ENCODE peak calls at places on chromosome 15, in six cellular contexts. K is HepG2, W is endodermal cell, Z is mesendoderm, C is fibroblast of lung, O is NT2/D1. Q is an unnamed sample. For H3K27me3 and H3K4me1, the result is how much of the 10 kb centered on the place peaks cover.

GRCh38 chr15:41923424-41923999 is 29.7 kb upstream of the SPTBN5 start:
- DNase-seq in K (no peak), W (no peak), Z (no peak), C (no peak), O (no peak), Q (peak)

GRCh38 chr15:80856400-80856799 is 77.2 kb downstream of the CEMIP start:
- DNase-seq in K (peak), W (peak), Z (no peak), C (no peak), O (no peak), Q (no peak)

GRCh38 chr15:41772720-41773331 is 1.5 kb upstream of the MAPKBP1 start:
- DNase-seq in K (peak), W (peak), Z (peak), C (peak), O (peak), Q (peak)

GRCh38 chr15:46277994-46278885 is 643.4 kb downstream of the SQOR start:
- DNase-seq in K (no peak), W (no peak), Z (no peak), C (no peak), O (no peak), Q (no peak)

GRCh38 chr15:25947336-25948080 is 84.4 kb upstream of the ATP10A start:
- DNase-seq in K (no peak), W (peak), Z (peak), C (no peak), O (peak), Q (peak)

GRCh38 chr15:34810455-34811146 is 15.3 kb upstream of the ACTC1 start:
- DNase-seq in K (no peak), W (no peak), Z (peak), C (peak), O (no peak), Q (peak)

GRCh38 chr15:98503970-98504369 is 144.4 kb upstream of the IGF1R start:
- DNase-seq in K (no peak), W (no peak), Z (no peak), C (peak), O (no peak), Q (peak)

GRCh38 chr15:75089781-75090734 is 66.7 kb downstream of the PPCDC start:
- DNase-seq in K (no peak), W (no peak), Z (peak), C (no peak), O (no peak), Q (no peak)

GRCh38 chr15:59283717-59284336 is 77.2 kb downstream of the LDHAL6B start:
- DNase-seq in K (peak), W (no peak), Z (peak), C (no peak), O (no peak), Q (no peak)

GRCh38 chr15:34855397-34855796 is 60.0 kb upstream of the ACTC1 start:
- DNase-seq in K (no peak), W (no peak), Z (no peak), C (peak), O (no peak), Q (peak)

GRCh38 chr15:77083381-77084160 is 12.7 kb upstream of the TSPAN3 start:
- DNase-seq in K (peak), W (peak), Z (peak), C (no peak), O (no peak), Q (no peak)

GRCh38 chr15:92393287-92393993 is at the start of gene ST8SIA2:
- DNase-seq in K (no peak), W (peak), Z (peak), C (peak), O (no peak), Q (peak)

GRCh38 chr15:72195101-72195511 is 2.5 kb downstream of the GRAMD2A start:
- DNase-seq in K (no peak), W (peak), Z (peak), C (no peak), O (no peak), Q (no peak)

GRCh38 chr15:80207887-80208286 is 44.1 kb downstream of the CTXND1 start:
- DNase-seq in K (peak), W (no peak), Z (peak), C (peak), O (no peak), Q (peak)

GRCh38 chr15:56737791-56738190 is 4.5 kb upstream of the ZNF280D start:
- DNase-seq in K (peak), W (no peak), Z (no peak), C (no peak), O (no peak), Q (no peak)

DNA sequence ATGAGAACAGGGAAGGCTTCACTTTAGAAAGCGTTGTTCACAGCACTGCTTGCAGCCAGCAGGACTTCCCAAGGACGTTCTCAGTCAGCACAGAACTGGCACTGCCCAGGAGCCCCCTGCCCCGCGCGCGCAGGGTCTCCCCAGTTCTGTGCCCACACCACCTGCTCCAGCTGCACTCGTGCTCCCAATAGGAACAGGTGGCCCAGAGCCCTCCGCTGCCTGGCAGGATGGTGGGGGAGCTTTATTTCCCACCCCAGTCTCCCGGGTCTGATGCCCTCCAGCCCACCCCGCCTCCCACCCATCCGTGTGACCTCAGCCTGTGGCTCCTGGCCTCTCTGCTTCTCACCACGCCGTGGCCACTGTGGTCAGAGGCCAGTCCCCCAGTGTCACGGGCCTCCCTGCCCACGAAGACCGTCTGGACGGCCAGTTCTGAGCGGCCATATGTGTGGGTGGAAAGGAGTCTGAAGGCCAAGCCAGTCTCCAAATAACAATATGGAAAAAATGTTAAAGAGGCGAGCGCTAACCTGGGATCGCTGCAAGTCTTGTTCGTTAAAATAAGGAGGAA is 54.5 kb upstream of the PCSK6 start:
- DNase-seq in K (no peak), W (no peak), Z (no peak), C (no peak), O (no peak), Q (no peak)
- H3K27me3 ChIP-seq in K (under half), W (under half), Z (under half), C (under half), O (under half), Q (under half)

GRCh38 chr15:67836134-67836455 is 3.8 kb downstream of the RNU6-1 start:
- DNase-seq in K (no peak), W (no peak), Z (no peak), C (no peak), O (no peak), Q (peak)
- H3K9ac ChIP-seq in K (no peak), W (no peak), Z (peak), C (no peak), O (peak), Q (peak)

GRCh38 chr15:62902821-62903220 is 139.7 kb upstream of the TPM1 start:
- DNase-seq in K (no peak), W (peak), Z (peak), C (no peak), O (no peak), Q (no peak)
- H3K4me1 ChIP-seq in K (half or more), W (under half), Z (under half), C (under half), O (under half), Q (under half)

DNA sequence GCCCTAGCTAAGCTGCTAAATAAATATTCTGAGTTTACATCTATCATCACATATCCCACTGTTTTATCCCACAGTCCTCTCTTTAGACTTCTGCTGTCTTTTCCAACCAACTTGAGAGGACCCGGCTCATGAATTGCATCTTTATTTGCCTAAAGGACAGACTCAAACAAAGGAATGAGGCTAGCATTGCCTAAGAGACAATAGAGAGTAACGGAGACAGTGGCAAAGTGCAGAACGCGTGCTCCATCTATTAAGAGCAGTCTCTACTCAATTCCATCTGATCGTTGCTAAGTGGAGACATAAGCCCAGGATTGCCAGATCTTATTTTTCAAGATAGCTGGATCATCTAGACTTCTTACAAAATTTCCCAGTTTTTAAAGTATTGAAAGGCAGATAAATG is 2.3 kb downstream of the ADAMTSL3 start:
- DNase-seq in K (peak), W (no peak), Z (no peak), C (no peak), O (no peak), Q (no peak)
- H3K27me3 ChIP-seq in K (under half), W (under half), Z (under half), C (under half), O (under half), Q (under half)

DNA sequence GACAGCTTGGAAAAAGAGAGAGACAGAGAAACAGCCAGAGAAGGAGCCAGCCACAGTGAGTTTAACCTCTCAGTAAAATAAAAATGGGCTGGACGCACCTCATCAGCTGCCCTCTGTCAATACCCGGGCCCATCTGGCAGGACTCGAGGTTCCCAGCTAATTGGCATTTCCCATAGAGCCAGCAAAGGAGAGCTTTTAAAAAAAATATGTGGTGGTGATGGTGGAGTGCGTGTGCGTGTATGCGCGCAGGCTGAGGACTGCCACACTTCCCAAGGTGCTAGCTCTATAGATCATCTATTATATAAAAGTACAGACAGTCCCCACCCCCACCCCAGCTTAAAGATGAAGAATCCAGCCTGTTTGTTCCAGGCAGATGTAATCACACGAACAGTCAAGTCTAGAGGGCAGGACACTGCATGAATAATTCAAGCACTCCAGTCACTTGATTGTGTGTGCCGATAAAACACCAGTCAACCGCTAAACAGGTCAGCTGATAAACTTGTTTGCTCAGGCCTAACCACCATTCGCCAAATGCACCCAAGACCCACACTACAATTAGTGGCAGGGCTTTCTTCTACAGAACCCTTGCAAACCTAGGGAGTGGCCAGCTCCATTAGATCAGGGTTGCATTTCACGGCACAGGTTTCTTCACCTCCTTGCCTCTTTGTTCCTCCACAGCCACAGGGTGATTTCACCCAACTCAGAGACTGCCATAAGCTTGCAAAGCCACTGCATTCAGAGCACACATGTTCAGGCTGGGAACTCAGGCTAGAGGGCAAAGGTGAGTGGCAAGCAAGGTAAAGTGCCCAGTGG is 5.9 kb downstream of the TLE3 start:
- DNase-seq in K (peak), W (no peak), Z (peak), C (peak), O (no peak), Q (no peak)
- H3K9ac ChIP-seq in K (no peak), W (no peak), Z (peak), C (no peak), O (no peak), Q (no peak)

GRCh38 chr15:52661909-52662308 is 17.3 kb downstream of the ATOSA start:
- DNase-seq in K (no peak), W (no peak), Z (no peak), C (no peak), O (no peak), Q (no peak)

GRCh38 chr15:52668133-52668532 is 11.1 kb downstream of the ATOSA start:
- DNase-seq in K (no peak), W (no peak), Z (no peak), C (no peak), O (no peak), Q (no peak)

GRCh38 chr15:52660192-52660591 is 19.0 kb downstream of the ATOSA start:
- DNase-seq in K (no peak), W (no peak), Z (no peak), C (no peak), O (no peak), Q (no peak)

GRCh38 chr15:52667597-52667996 is 11.6 kb downstream of the ATOSA start:
- DNase-seq in K (no peak), W (no peak), Z (no peak), C (no peak), O (no peak), Q (no peak)

DNA sequence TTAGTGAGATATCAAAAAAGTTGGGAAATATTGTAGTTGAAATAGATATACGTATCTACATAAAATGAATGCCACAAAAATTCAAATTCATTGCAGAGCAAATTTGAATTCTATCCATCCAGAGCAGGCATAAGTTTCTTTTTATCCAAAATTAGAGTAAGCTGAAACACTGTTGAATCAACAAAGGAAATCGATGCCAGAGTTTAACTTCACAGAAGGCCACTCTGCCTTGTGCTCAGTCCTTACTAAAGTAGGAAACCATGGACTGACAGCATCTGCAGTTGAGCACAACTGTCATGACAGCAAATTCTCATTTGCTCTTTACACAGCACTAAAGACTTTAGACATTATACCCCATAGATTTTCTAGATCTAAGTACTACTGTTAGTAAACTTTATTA is 15.3 kb downstream of the ATOSA start:
- DNase-seq in K (no peak), W (no peak), Z (no peak), C (no peak), O (no peak), Q (no peak)
- H3K4me1 ChIP-seq in K (under half), W (under half), Z (under half), C (under half), O (under half), Q (under half)

GRCh38 chr15:67824157-67824899 is 981 bp upstream of the SKOR1 start:
- DNase-seq in K (no peak), W (peak), Z (no peak), C (no peak), O (no peak), Q (no peak)

GRCh38 chr15:67822537-67823370 is 2.6 kb upstream of the SKOR1 start:
- DNase-seq in K (no peak), W (peak), Z (no peak), C (no peak), O (no peak), Q (no peak)

GRCh38 chr15:67821784-67822451 is 3.4 kb upstream of the SKOR1 start:
- DNase-seq in K (no peak), W (peak), Z (no peak), C (no peak), O (no peak), Q (no peak)

GRCh38 chr15:67824900-67825879 is at the start of gene SKOR1:
- DNase-seq in K (no peak), W (peak), Z (peak), C (peak), O (no peak), Q (peak)

GRCh38 chr15:67823371-67824156 is 1.7 kb upstream of the SKOR1 start:
- DNase-seq in K (no peak), W (peak), Z (no peak), C (no peak), O (no peak), Q (no peak)
- H3K27me3 ChIP-seq in K (under half), W (half or more), Z (half or more), C (half or more), O (half or more), Q (half or more)

Q was measured in GM23248.